ENCODE peak calls at places on chromosomes 11 and 22, in six cellular contexts. M is OCI-LY7, L is hepatocyte, E is neural progenitor cell, I is AG09309, G is stomach. W is an unnamed sample.

GRCh38 chr11:65915821-65916251 is 3.0 kb downstream of the C11orf68 start:
- DNase-seq in M (no peak), L (peak), E (no peak), I (peak), G (peak), W (peak)

GRCh38 chr11:70158201-70158600 is 44.9 kb upstream of the FADD start:
- DNase-seq in M (no peak), L (peak), E (peak), I (no peak), G (no peak), W (peak)

GRCh38 chr22:23402275-23403151 is 177.6 kb downstream of the IGLL1 start:
- DNase-seq in M (peak), L (peak), E (peak), I (no peak), G (peak), W (peak)

GRCh38 chr11:127066426-127067090 is 66.0 kb upstream of the KIRREL3 start:
- DNase-seq in M (no peak), L (no peak), E (no peak), I (peak), G (no peak), W (no peak)

GRCh38 chr11:70725786-70726185 is 327.5 kb downstream of the CTTN start:
- DNase-seq in M (no peak), L (no peak), E (no peak), I (no peak), G (no peak), W (no peak)

GRCh38 chr11:129593098-129593497 is 217.4 kb downstream of the BARX2 start:
- DNase-seq in M (no peak), L (no peak), E (peak), I (no peak), G (no peak), W (no peak)

GRCh38 chr11:73404048-73404447 is 27.8 kb downstream of the RELT start:
- DNase-seq in M (no peak), L (peak), E (peak), I (no peak), G (peak), W (peak)

GRCh38 chr11:56183459-56183858 is 7.0 kb downstream of the OR5J2 start:
- DNase-seq in M (no peak), L (no peak), E (no peak), I (no peak), G (no peak), W (no peak)

GRCh38 chr11:47591764-47592163 is 2.4 kb downstream of the C1QTNF4 start:
- DNase-seq in M (no peak), L (no peak), E (peak), I (no peak), G (no peak), W (no peak)

GRCh38 chr11:69014084-69014935 is 1.3 kb upstream of the MRGPRF start:
- DNase-seq in M (no peak), L (peak), E (peak), I (no peak), G (peak), W (no peak)

GRCh38 chr11:94504689-94505293 is 7.5 kb upstream of the C11orf97 start:
- DNase-seq in M (peak), L (peak), E (peak), I (no peak), G (no peak), W (peak)

DNA sequence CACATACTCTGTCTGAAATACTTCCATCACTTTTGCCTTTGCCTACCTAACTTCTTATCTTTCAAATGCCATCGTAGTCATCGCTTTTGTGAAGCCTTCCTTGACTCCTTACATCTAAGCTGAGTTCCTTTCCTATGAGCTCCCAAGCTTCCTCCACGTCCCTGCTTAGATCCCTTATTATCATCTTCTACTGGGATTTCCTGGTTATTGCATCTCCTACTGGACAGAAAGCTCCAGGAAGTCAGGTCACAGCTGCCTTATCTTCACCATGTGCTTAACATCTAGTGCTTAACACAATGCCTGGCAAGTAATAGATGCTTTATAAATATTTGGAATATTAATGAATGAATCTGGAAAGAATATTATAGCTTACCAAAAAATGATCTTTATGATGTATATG is 5.9 kb downstream of the YPEL4 start:
- DNase-seq in M (no peak), L (no peak), E (no peak), I (no peak), G (no peak), W (peak)
- TF ChIP-seq CTCF in M (no peak), L (no peak), E (no peak), I (no peak), G (no peak), W (peak)

GRCh38 chr22:31103899-31104694 is 3.3 kb downstream of the SELENOM start:
- DNase-seq in M (no peak), L (no peak), E (no peak), I (no peak), G (no peak), W (no peak)

GRCh38 chr22:31106001-31106571 is 1.3 kb downstream of the SELENOM start:
- DNase-seq in M (no peak), L (no peak), E (no peak), I (no peak), G (no peak), W (no peak)

GRCh38 chr22:31103111-31103510 is 4.3 kb downstream of the SELENOM start:
- DNase-seq in M (no peak), L (no peak), E (no peak), I (no peak), G (no peak), W (no peak)

GRCh38 chr22:31105282-31105929 is 2.0 kb downstream of the SELENOM start:
- DNase-seq in M (no peak), L (no peak), E (no peak), I (no peak), G (no peak), W (no peak)

GRCh38 chr22:31104869-31105268 is 2.5 kb downstream of the SELENOM start:
- DNase-seq in M (no peak), L (peak), E (peak), I (no peak), G (no peak), W (no peak)
- H3K4me3 ChIP-seq in M (no peak), L (no peak), E (no peak), I (no peak), G (peak), W (no peak)

DNA sequence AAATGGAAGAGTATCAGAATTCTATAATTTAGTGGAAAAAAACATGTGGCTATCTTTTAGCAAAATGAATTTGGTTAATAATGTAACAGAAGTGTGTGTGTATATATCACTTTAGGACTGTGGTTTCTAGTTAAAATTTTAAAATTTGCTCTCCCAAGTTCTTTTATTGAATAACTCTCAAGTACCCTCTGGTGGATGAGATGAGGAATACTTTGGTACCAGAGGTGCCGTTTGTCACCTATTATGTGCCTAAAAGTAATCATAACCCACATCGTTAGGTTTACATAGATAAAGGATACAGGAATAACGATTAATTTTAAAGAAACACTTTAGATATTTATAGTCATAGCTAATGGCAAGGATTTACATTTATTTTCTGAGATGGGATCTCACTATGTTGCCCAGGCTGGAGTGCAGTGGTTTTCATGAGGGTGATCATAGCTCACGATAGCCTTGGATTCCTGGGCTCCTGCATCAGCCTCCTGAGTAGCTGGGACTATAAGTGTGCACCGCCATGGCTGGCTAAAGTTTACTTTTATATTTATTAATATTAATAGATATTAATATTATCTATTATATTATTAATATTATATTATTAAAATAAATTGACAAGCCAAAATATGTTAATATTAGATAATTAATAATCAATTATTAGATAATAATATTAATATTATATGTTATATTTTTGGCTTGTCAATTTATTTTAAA is 66.7 kb upstream of the CAPRIN1 start:
- DNase-seq in M (no peak), L (no peak), E (no peak), I (no peak), G (no peak), W (no peak)
- TF ChIP-seq CTCF in M (peak), L (no peak), E (peak), I (no peak), G (no peak), W (peak)

GRCh38 chr22:40179535-40179934 is 1.8 kb downstream of the TNRC6B start:
- DNase-seq in M (no peak), L (no peak), E (no peak), I (no peak), G (no peak), W (no peak)
- H3K4me3 ChIP-seq in M (peak), L (peak), E (peak), I (peak), G (peak), W (peak)

GRCh38 chr11:788009-788640 is 1.8 kb downstream of the CEND1 start:
- DNase-seq in M (peak), L (no peak), E (no peak), I (no peak), G (no peak), W (no peak)
- TF ChIP-seq CTCF in M (peak), L (no peak), E (no peak), I (no peak), G (no peak), W (no peak)

GRCh38 chr22:44440224-44441160 is 57.5 kb downstream of the RTL6 start:
- DNase-seq in M (no peak), L (no peak), E (peak), I (no peak), G (no peak), W (no peak)
- H3K4me3 ChIP-seq in M (no peak), L (no peak), E (no peak), I (no peak), G (no peak), W (no peak)

GRCh38 chr22:27723708-27724107 is 77.8 kb downstream of the MN1 start:
- DNase-seq in M (no peak), L (no peak), E (no peak), I (no peak), G (no peak), W (no peak)

GRCh38 chr22:27724706-27725105 is 76.8 kb downstream of the MN1 start:
- DNase-seq in M (no peak), L (no peak), E (no peak), I (no peak), G (no peak), W (no peak)

GRCh38 chr22:27720860-27721259 is 80.7 kb downstream of the MN1 start:
- DNase-seq in M (no peak), L (no peak), E (no peak), I (no peak), G (no peak), W (no peak)

GRCh38 chr22:27724181-27724580 is 77.4 kb downstream of the MN1 start:
- DNase-seq in M (no peak), L (no peak), E (no peak), I (no peak), G (no peak), W (peak)

DNA sequence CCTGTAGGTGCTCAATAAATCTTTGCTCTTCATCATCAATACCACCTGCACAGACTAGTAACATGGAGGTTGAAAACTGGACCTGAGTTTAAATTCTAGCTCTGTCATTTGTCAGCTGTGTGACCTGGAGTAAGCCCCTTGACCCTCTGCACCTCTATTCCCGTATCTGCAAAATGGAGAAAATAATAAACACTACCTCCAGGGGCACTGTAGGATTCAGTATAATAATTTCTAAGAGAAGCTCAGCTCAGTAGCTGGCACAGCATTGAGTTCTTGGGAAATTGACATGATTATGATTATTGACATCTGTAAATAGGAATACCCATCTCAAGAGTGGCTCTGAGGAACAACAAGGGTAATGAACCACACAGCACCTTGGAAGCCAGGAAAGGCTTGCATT is 78.4 kb downstream of the MN1 start:
- DNase-seq in M (no peak), L (no peak), E (no peak), I (no peak), G (no peak), W (no peak)
- TF ChIP-seq CTCF in M (peak), L (no peak), E (peak), I (no peak), G (no peak), W (peak)

GRCh38 chr22:50090141-50090714 is 422 bp downstream of the MOV10L1 start:
- DNase-seq in M (no peak), L (no peak), E (no peak), I (no peak), G (no peak), W (no peak)
- H3K4me3 ChIP-seq in M (no peak), L (no peak), E (no peak), I (no peak), G (no peak), W (no peak)